ENCODE peak calls at places on chromosomes 4 and X, in four cellular contexts. One of them, this sample, is unnamed.

GRCh38 chr4:145909331-145909730 is 29.3 kb downstream of the ZNF827 start:
- DNase-seq in SK-N-SH: peak
- DNase-seq in NCI-H510A treated with DMSO at 0.1 percent for 48 hours: no peak
- DNase-seq in activated T-cell treated with anti-CD3 and anti-CD28 coated beads, Interleukin-2, amount 50 U/mL, for 4 hours: no peak
- DNase-seq in this sample: no peak

GRCh38 chrX:112769034-112769433 is 71.6 kb downstream of the AMOT start:
- DNase-seq in SK-N-SH: no peak
- DNase-seq in NCI-H510A treated with DMSO at 0.1 percent for 48 hours: no peak
- DNase-seq in activated T-cell treated with anti-CD3 and anti-CD28 coated beads, Interleukin-2, amount 50 U/mL, for 4 hours: no peak
- DNase-seq in this sample: no peak

GRCh38 chrX:15672886-15673285 is 8.3 kb upstream of the CLTRN start:
- DNase-seq in SK-N-SH: no peak
- DNase-seq in NCI-H510A treated with DMSO at 0.1 percent for 48 hours: no peak
- DNase-seq in activated T-cell treated with anti-CD3 and anti-CD28 coated beads, Interleukin-2, amount 50 U/mL, for 4 hours: no peak
- DNase-seq in this sample: no peak

GRCh38 chrX:76253432-76253831 is 80.6 kb downstream of the PBDC1 start:
- DNase-seq in SK-N-SH: peak
- DNase-seq in NCI-H510A treated with DMSO at 0.1 percent for 48 hours: no peak
- DNase-seq in activated T-cell treated with anti-CD3 and anti-CD28 coated beads, Interleukin-2, amount 50 U/mL, for 4 hours: peak
- DNase-seq in this sample: peak

GRCh38 chr4:189823611-189824010 is 117.1 kb upstream of the FRG1 start:
- DNase-seq in SK-N-SH: no peak
- DNase-seq in NCI-H510A treated with DMSO at 0.1 percent for 48 hours: no peak
- DNase-seq in activated T-cell treated with anti-CD3 and anti-CD28 coated beads, Interleukin-2, amount 50 U/mL, for 4 hours: no peak
- DNase-seq in this sample: no peak

GRCh38 chr4:25351777-25352421 is 25.2 kb upstream of the ANAPC4 start:
- DNase-seq in SK-N-SH: no peak
- DNase-seq in NCI-H510A treated with DMSO at 0.1 percent for 48 hours: no peak
- DNase-seq in activated T-cell treated with anti-CD3 and anti-CD28 coated beads, Interleukin-2, amount 50 U/mL, for 4 hours: no peak
- DNase-seq in this sample: no peak

GRCh38 chr4:76200771-76201224 is 12.8 kb downstream of the SCARB2 start:
- DNase-seq in SK-N-SH: no peak
- DNase-seq in NCI-H510A treated with DMSO at 0.1 percent for 48 hours: peak
- DNase-seq in activated T-cell treated with anti-CD3 and anti-CD28 coated beads, Interleukin-2, amount 50 U/mL, for 4 hours: no peak
- DNase-seq in this sample: peak

GRCh38 chrX:130769835-130770234 is 133.2 kb downstream of the ENOX2 start:
- DNase-seq in SK-N-SH: no peak
- DNase-seq in NCI-H510A treated with DMSO at 0.1 percent for 48 hours: no peak
- DNase-seq in activated T-cell treated with anti-CD3 and anti-CD28 coated beads, Interleukin-2, amount 50 U/mL, for 4 hours: no peak
- DNase-seq in this sample: no peak

GRCh38 chrX:24097741-24098140 is 43.0 kb downstream of the EIF2S3 start:
- DNase-seq in SK-N-SH: no peak
- DNase-seq in NCI-H510A treated with DMSO at 0.1 percent for 48 hours: no peak
- DNase-seq in activated T-cell treated with anti-CD3 and anti-CD28 coated beads, Interleukin-2, amount 50 U/mL, for 4 hours: no peak
- DNase-seq in this sample: no peak

GRCh38 chrX:102765794-102766193 is 45.3 kb downstream of the GPRASP3 start:
- DNase-seq in SK-N-SH: no peak
- DNase-seq in NCI-H510A treated with DMSO at 0.1 percent for 48 hours: no peak
- DNase-seq in activated T-cell treated with anti-CD3 and anti-CD28 coated beads, Interleukin-2, amount 50 U/mL, for 4 hours: no peak
- DNase-seq in this sample: no peak

GRCh38 chr4:39568805-39569204 is 41.6 kb upstream of the UGDH start:
- DNase-seq in SK-N-SH: no peak
- DNase-seq in NCI-H510A treated with DMSO at 0.1 percent for 48 hours: no peak
- DNase-seq in activated T-cell treated with anti-CD3 and anti-CD28 coated beads, Interleukin-2, amount 50 U/mL, for 4 hours: no peak
- DNase-seq in this sample: no peak

GRCh38 chrX:31580726-31581125 is 508.9 kb upstream of the FTHL17 start:
- DNase-seq in SK-N-SH: no peak
- DNase-seq in NCI-H510A treated with DMSO at 0.1 percent for 48 hours: no peak
- DNase-seq in activated T-cell treated with anti-CD3 and anti-CD28 coated beads, Interleukin-2, amount 50 U/mL, for 4 hours: no peak
- DNase-seq in this sample: no peak

GRCh38 chrX:49761481-49761880 is 65.7 kb upstream of the PAGE1 start:
- DNase-seq in SK-N-SH: no peak
- DNase-seq in NCI-H510A treated with DMSO at 0.1 percent for 48 hours: no peak
- DNase-seq in activated T-cell treated with anti-CD3 and anti-CD28 coated beads, Interleukin-2, amount 50 U/mL, for 4 hours: no peak
- DNase-seq in this sample: peak

GRCh38 chr4:44421330-44421729 is 27.3 kb downstream of the KCTD8 start:
- DNase-seq in SK-N-SH: no peak
- DNase-seq in NCI-H510A treated with DMSO at 0.1 percent for 48 hours: no peak
- DNase-seq in activated T-cell treated with anti-CD3 and anti-CD28 coated beads, Interleukin-2, amount 50 U/mL, for 4 hours: no peak
- DNase-seq in this sample: no peak

GRCh38 chr4:114386637-114387233 is 211.9 kb upstream of the UGT8 start:
- DNase-seq in SK-N-SH: peak
- DNase-seq in NCI-H510A treated with DMSO at 0.1 percent for 48 hours: peak
- DNase-seq in activated T-cell treated with anti-CD3 and anti-CD28 coated beads, Interleukin-2, amount 50 U/mL, for 4 hours: no peak
- DNase-seq in this sample: peak

GRCh38 chrX:80335062-80335830 is 85.0 kb upstream of the TENT5D start:
- DNase-seq in SK-N-SH: peak
- DNase-seq in NCI-H510A treated with DMSO at 0.1 percent for 48 hours: peak
- DNase-seq in activated T-cell treated with anti-CD3 and anti-CD28 coated beads, Interleukin-2, amount 50 U/mL, for 4 hours: no peak
- DNase-seq in this sample: peak

GRCh38 chr4:147984065-147984777 is 252.3 kb downstream of the ARHGAP10 start:
- DNase-seq in SK-N-SH: peak
- DNase-seq in NCI-H510A treated with DMSO at 0.1 percent for 48 hours: peak
- DNase-seq in activated T-cell treated with anti-CD3 and anti-CD28 coated beads, Interleukin-2, amount 50 U/mL, for 4 hours: no peak
- DNase-seq in this sample: no peak

GRCh38 chrX:116318672-116319071 is 117.7 kb upstream of the SLC6A14 start:
- DNase-seq in SK-N-SH: no peak
- DNase-seq in NCI-H510A treated with DMSO at 0.1 percent for 48 hours: no peak
- DNase-seq in activated T-cell treated with anti-CD3 and anti-CD28 coated beads, Interleukin-2, amount 50 U/mL, for 4 hours: no peak
- DNase-seq in this sample: no peak

GRCh38 chr4:187286536-187286935 is 562.9 kb upstream of the FAT1 start:
- DNase-seq in SK-N-SH: no peak
- DNase-seq in NCI-H510A treated with DMSO at 0.1 percent for 48 hours: no peak
- DNase-seq in activated T-cell treated with anti-CD3 and anti-CD28 coated beads, Interleukin-2, amount 50 U/mL, for 4 hours: no peak
- DNase-seq in this sample: no peak

GRCh38 chr4:152072886-152073285 is 312.1 kb upstream of the GATB start:
- DNase-seq in SK-N-SH: no peak
- DNase-seq in NCI-H510A treated with DMSO at 0.1 percent for 48 hours: no peak
- DNase-seq in activated T-cell treated with anti-CD3 and anti-CD28 coated beads, Interleukin-2, amount 50 U/mL, for 4 hours: no peak
- DNase-seq in this sample: no peak

GRCh38 chr4:155762351-155762750 is 3.5 kb downstream of the GUCY1B1 start:
- DNase-seq in SK-N-SH: no peak
- DNase-seq in NCI-H510A treated with DMSO at 0.1 percent for 48 hours: no peak
- DNase-seq in activated T-cell treated with anti-CD3 and anti-CD28 coated beads, Interleukin-2, amount 50 U/mL, for 4 hours: no peak
- DNase-seq in this sample: no peak

GRCh38 chr4:29927895-29928294 is 792.3 kb upstream of the PCDH7 start:
- DNase-seq in SK-N-SH: no peak
- DNase-seq in NCI-H510A treated with DMSO at 0.1 percent for 48 hours: no peak
- DNase-seq in activated T-cell treated with anti-CD3 and anti-CD28 coated beads, Interleukin-2, amount 50 U/mL, for 4 hours: no peak
- DNase-seq in this sample: no peak

GRCh38 chr4:121408-122084 is 2.8 kb upstream of the ZNF718 start:
- DNase-seq in SK-N-SH: no peak
- DNase-seq in NCI-H510A treated with DMSO at 0.1 percent for 48 hours: no peak
- DNase-seq in activated T-cell treated with anti-CD3 and anti-CD28 coated beads, Interleukin-2, amount 50 U/mL, for 4 hours: no peak
- DNase-seq in this sample: no peak

GRCh38 chr4:12576409-12576808 is 907.7 kb downstream of the RAB28 start:
- DNase-seq in SK-N-SH: no peak
- DNase-seq in NCI-H510A treated with DMSO at 0.1 percent for 48 hours: peak
- DNase-seq in activated T-cell treated with anti-CD3 and anti-CD28 coated beads, Interleukin-2, amount 50 U/mL, for 4 hours: no peak
- DNase-seq in this sample: no peak

GRCh38 chrX:45011131-45011530 is 138.1 kb downstream of the KDM6A start:
- DNase-seq in SK-N-SH: no peak
- DNase-seq in NCI-H510A treated with DMSO at 0.1 percent for 48 hours: no peak
- DNase-seq in activated T-cell treated with anti-CD3 and anti-CD28 coated beads, Interleukin-2, amount 50 U/mL, for 4 hours: no peak
- DNase-seq in this sample: no peak

GRCh38 chr4:173807347-173807746 is 277.3 kb upstream of the HAND2 start:
- DNase-seq in SK-N-SH: no peak
- DNase-seq in NCI-H510A treated with DMSO at 0.1 percent for 48 hours: no peak
- DNase-seq in activated T-cell treated with anti-CD3 and anti-CD28 coated beads, Interleukin-2, amount 50 U/mL, for 4 hours: no peak
- DNase-seq in this sample: no peak

GRCh38 chrX:40908026-40908425 is 172.7 kb upstream of the MED14 start:
- DNase-seq in SK-N-SH: no peak
- DNase-seq in NCI-H510A treated with DMSO at 0.1 percent for 48 hours: no peak
- DNase-seq in activated T-cell treated with anti-CD3 and anti-CD28 coated beads, Interleukin-2, amount 50 U/mL, for 4 hours: no peak
- DNase-seq in this sample: no peak

GRCh38 chr4:37822220-37822619 is 4.3 kb upstream of the PGM2 start:
- DNase-seq in SK-N-SH: no peak
- DNase-seq in NCI-H510A treated with DMSO at 0.1 percent for 48 hours: peak
- DNase-seq in activated T-cell treated with anti-CD3 and anti-CD28 coated beads, Interleukin-2, amount 50 U/mL, for 4 hours: no peak
- DNase-seq in this sample: peak

GRCh38 chr4:124642846-124643245 is 69.7 kb downstream of the ANKRD50 start:
- DNase-seq in SK-N-SH: no peak
- DNase-seq in NCI-H510A treated with DMSO at 0.1 percent for 48 hours: no peak
- DNase-seq in activated T-cell treated with anti-CD3 and anti-CD28 coated beads, Interleukin-2, amount 50 U/mL, for 4 hours: no peak
- DNase-seq in this sample: no peak

GRCh38 chrX:1719270-1719669 is 104.4 kb downstream of the ASMT start:
- DNase-seq in SK-N-SH: no peak
- DNase-seq in NCI-H510A treated with DMSO at 0.1 percent for 48 hours: no peak
- DNase-seq in activated T-cell treated with anti-CD3 and anti-CD28 coated beads, Interleukin-2, amount 50 U/mL, for 4 hours: no peak
- DNase-seq in this sample: no peak

GRCh38 chr4:10118355-10119004 is 1.9 kb upstream of the WDR1 start:
- DNase-seq in SK-N-SH: no peak
- DNase-seq in NCI-H510A treated with DMSO at 0.1 percent for 48 hours: no peak
- DNase-seq in activated T-cell treated with anti-CD3 and anti-CD28 coated beads, Interleukin-2, amount 50 U/mL, for 4 hours: no peak
- DNase-seq in this sample: no peak

GRCh38 chr4:98518555-98519267 is 139.7 kb downstream of the TSPAN5 start:
- DNase-seq in SK-N-SH: no peak
- DNase-seq in NCI-H510A treated with DMSO at 0.1 percent for 48 hours: no peak
- DNase-seq in activated T-cell treated with anti-CD3 and anti-CD28 coated beads, Interleukin-2, amount 50 U/mL, for 4 hours: no peak
- DNase-seq in this sample: no peak

GRCh38 chr4:89681219-89681618 is 155.7 kb downstream of the SNCA start:
- DNase-seq in SK-N-SH: no peak
- DNase-seq in NCI-H510A treated with DMSO at 0.1 percent for 48 hours: peak
- DNase-seq in activated T-cell treated with anti-CD3 and anti-CD28 coated beads, Interleukin-2, amount 50 U/mL, for 4 hours: no peak
- DNase-seq in this sample: peak